ENCODE peak calls at places on chromosomes 12 and 14, in five cellular contexts. T is GM12878, F is HepG2, A is K562, N is H1. C is an unnamed sample.
A peak's percentile ranks its signal among the peaks of the same experiment; 100 is the strongest.

GRCh38 chr12:65967696-65968095 is 143.4 kb downstream of the HMGA2 start:
- DNase-seq in T (no peak), F (no peak), A (no peak), N (no peak), C (no peak)

GRCh38 chr14:69043007-69043444 is 63.9 kb upstream of the ACTN1 start:
- DNase-seq in T (no peak), F (no peak), A (no peak), N (no peak), C (no peak)

GRCh38 chr14:72568296-72568992 is 325.5 kb downstream of the DPF3 start:
- DNase-seq in T (no peak), F (no peak), A (no peak), N (no peak), C (no peak)

GRCh38 chr14:64790478-64790877 is 86.3 kb downstream of the PLEKHG3 start:
- DNase-seq in T (no peak), F (no peak), A (no peak), N (no peak), C (no peak)

GRCh38 chr14:99873653-99874052 is 80.4 kb downstream of the EML1 start:
- DNase-seq in T (no peak), F (no peak), A (no peak), N (no peak), C (no peak)

GRCh38 chr12:112190626-112191025 is 65.3 kb downstream of the TRAFD1 start:
- DNase-seq in T (no peak), F (no peak), A (no peak), N (no peak), C (no peak)

GRCh38 chr12:123120452-123121166 is 30.3 kb downstream of the PITPNM2 start:
- DNase-seq in T (no peak), F (no peak), A (no peak), N (no peak), C (no peak)

GRCh38 chr12:128859311-128859710 is 6.0 kb downstream of the GLT1D1 start:
- DNase-seq in T (no peak), F (no peak), A (no peak), N (no peak), C (no peak)

GRCh38 chr12:47373554-47374150 is 293.9 kb upstream of the AMIGO2 start:
- DNase-seq in T (no peak), F (no peak), A (no peak), N (no peak), C (no peak)

GRCh38 chr12:113276946-113277500 is 55.8 kb downstream of the TPCN1 start:
- DNase-seq in T (no peak), F (no peak), A (no peak), N (no peak), C (no peak)

GRCh38 chr12:113098428-113099028 is 37.0 kb downstream of the RASAL1 start:
- DNase-seq in T (no peak), F (peak; percentile 79), A (peak; percentile 83), N (peak; percentile 78), C (peak; percentile 79)

DNA sequence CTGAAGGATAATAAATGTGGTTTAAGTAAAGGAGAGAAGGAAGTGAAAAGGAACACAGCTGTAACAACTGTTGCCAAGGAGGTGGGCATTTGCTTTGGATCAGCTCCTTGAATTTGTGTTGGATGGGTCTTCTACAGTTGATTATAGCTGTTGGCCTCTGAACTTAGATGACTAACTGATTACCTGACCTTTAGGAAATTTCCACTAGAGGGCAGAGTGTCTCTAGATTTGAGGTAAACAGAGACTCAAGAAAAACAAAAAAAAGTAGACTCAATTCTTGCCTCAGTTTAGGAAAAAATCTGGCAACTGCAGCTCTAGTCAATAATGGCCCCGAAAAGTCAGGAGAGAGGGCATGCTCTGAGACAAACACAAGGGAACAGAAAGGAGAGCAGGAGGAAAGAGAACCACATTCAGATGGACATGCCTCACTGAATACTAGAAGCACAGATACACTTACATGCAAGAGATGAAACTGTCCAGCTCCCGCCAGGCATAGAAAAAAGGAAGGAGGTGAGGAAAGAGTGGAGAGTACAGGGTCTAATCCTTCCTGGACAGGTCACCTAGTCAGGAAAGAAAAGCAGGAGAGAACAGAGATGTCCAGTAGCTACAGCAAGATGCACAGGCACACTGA is 20.6 kb downstream of the COX14 start:
- DNase-seq in T (no peak), F (peak; percentile 48), A (no peak), N (no peak), C (no peak)
- TF ChIP-seq ZNF274 in T (no peak), F (no peak), A (no peak), N (no peak), C (no peak)

DNA sequence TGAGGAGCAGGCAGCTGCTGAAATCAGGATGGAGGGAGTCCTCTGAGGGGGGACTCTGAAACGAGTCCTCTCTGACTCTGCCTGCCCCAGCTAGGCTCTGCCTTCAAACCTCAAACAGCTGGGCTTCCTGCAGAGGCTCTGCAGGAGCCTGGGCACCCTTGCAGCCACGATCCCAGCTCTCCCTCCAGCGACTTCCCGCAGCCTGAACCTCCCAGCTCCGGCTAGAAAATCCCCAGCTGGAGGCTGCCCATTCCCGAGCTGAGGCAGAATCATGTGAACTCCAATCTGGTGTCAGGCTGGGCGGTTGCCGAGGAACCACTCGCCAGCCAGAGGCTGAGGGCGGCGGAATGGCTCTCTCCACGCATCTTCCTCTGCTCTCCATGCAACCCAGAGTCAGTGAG is at the start of gene GPR68:
- DNase-seq in T (no peak), F (no peak), A (no peak), N (no peak), C (no peak)
- TF ChIP-seq CTCF in T (no peak), F (no peak), A (no peak), N (no peak), C (no peak)

DNA sequence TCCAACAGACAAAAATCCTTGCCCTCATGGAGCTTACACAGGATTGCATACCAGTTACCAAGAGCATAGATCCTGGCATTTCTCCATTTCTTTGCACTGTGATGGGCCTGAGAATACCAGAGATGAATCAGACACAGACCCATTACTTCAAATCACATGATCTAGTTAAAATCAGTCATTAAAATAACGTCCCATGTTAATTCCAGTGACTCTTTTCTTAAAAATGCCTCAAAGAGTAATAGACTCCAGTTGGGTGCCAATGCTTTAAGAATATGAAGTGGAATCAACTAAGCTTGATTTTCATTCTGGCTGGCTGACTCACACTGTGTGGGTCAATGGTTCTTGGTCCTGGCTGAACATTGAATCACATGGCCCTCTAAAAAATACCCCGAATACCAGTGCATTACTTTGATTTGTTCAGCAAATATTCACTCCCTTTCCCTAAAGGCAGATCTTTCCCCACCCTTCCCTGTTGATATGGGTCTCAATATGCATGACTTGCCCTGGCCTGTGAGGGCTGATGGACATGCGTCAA is 11.0 kb downstream of the ASB2 start:
- DNase-seq in T (no peak), F (peak; percentile 38), A (no peak), N (no peak), C (no peak)
- TF ChIP-seq ZNF274 in T (no peak), F (no peak), A (no peak), N (no peak), C (no peak)

GRCh38 chr14:59688224-59689170 is 111.9 kb upstream of the CCDC175 start:
- DNase-seq in T (no peak), F (peak; percentile 20), A (peak; percentile 14), N (peak; percentile 19), C (peak; percentile 24)
- TF ChIP-seq CTCF in T (peak; percentile 84), F (peak; percentile 76), A (peak; percentile 45), N (peak; percentile 78), C (peak; percentile 72)

GRCh38 chr12:55728932-55729591 is at the start of gene CD63:
- DNase-seq in T (no peak), F (peak; percentile 56), A (peak; percentile 97), N (no peak), C (no peak)

GRCh38 chr12:55728185-55728931 is 451 bp downstream of the CD63 start:
- DNase-seq in T (no peak), F (no peak), A (peak; percentile 63), N (no peak), C (no peak)

GRCh38 chr12:55726911-55727310 is 1.9 kb downstream of the CD63 start:
- DNase-seq in T (no peak), F (no peak), A (no peak), N (no peak), C (no peak)

GRCh38 chr12:55729592-55730446 is 1.0 kb upstream of the CD63 start:
- DNase-seq in T (no peak), F (peak; percentile 73), A (peak; percentile 91), N (no peak), C (peak; percentile 68)

DNA sequence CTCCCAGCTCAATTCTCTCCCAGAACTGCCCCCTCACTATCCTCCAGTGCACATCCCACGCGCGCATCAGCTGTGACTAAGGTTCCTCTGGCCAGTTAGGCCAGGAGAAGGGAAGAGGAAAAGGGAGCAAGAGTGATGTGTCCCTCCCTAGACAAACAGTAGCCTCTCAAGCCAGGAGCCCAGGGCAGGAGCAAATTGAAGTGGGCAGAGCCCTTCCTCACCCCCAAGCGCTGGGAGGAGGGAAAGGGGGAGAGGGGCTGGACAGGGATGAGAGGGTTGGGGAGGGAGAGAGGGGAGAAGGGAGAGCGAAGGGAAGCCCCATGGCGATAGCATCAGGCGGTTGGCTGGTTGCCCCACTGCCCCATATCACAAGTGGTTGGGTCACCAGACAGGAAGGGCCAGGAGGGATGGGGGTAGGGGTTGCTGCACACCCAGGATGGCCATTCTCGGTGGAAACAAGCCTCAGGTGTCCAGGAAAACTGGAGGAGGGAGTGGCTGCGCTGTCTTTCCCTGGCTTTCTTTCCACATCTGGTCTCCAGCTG is 1.1 kb downstream of the CD63 start:
- DNase-seq in T (no peak), F (no peak), A (peak; percentile 70), N (no peak), C (no peak)
- TF ChIP-seq ZNF274 in T (no peak), F (no peak), A (no peak), N (no peak), C (no peak)

DNA sequence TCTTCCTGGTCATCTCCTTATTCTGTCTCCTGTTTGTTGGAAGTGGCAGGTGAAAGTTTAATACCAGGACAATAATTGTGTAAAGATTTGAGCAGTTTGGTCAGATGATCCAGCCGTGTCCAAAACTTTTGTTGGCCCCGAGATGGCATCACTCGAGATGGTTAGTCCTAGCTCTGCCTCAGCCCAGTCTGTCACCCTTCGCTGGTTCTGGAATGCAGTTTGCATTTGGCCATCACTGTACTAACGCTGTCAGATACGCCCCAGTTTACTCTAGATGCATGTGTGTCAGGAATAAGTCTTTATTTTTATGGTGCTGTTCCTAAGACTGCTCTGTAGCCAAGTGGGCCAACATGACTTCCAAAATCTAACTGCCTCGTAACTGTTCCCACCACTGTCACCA is 79.6 kb downstream of the MOK start:
- DNase-seq in T (no peak), F (no peak), A (no peak), N (no peak), C (no peak)
- TF ChIP-seq CTCF in T (no peak), F (no peak), A (no peak), N (no peak), C (no peak)

GRCh38 chr12:14135996-14136395 is 154.6 kb upstream of the GRIN2B start:
- DNase-seq in T (no peak), F (no peak), A (no peak), N (no peak), C (no peak)

DNA sequence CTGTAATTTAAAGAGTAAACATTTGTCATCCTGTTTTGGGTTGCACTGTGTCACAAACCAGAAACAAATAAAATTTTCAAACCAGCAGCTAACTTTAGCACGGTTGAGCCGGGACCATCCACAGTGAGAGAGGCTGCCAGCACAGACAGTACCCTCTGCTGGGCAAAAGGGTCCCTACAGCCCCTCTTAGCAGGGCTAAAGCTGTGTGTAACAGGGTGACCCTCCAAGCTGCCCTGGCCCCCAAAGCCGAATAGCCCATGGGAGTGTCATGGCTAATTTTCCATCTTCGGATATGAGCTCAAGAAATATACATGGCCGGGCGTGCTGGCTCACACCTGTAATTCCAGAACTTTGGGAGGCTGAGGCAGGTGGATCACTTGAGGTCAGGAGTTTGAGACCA is 157.1 kb upstream of the GRIN2B start:
- DNase-seq in T (no peak), F (no peak), A (peak; percentile 6), N (no peak), C (no peak)
- TF ChIP-seq ZNF274 in T (no peak), F (no peak), A (no peak), N (no peak), C (no peak)

GRCh38 chr12:57813971-57814771 is 4.4 kb downstream of the AVIL start:
- DNase-seq in T (no peak), F (peak; percentile 67), A (no peak), N (no peak), C (no peak)
- TF ChIP-seq CTCF in T (no peak), F (no peak), A (no peak), N (no peak), C (no peak)

C was measured in HCT116.